ENCODE peak calls at places on chromosomes 5 and 9, in seven cellular contexts. Y, N, P, X, M, Z and S are unnamed samples.
A peak's percentile ranks its signal among the peaks of the same experiment; 100 is the strongest.

GRCh38 chr9:115231116-115231515 is 113.2 kb upstream of the TNC start:
- DNase-seq in Y (no peak), N (no peak), P (no peak), X (no peak), M (no peak), Z (no peak), S (no peak)

GRCh38 chr5:56490971-56491468 is 257.9 kb upstream of the ANKRD55 start:
- DNase-seq in Y (peak; percentile 17), N (no peak), P (peak; percentile 20), X (no peak), M (peak; percentile 24), Z (no peak), S (peak; percentile 98)

GRCh38 chr5:35135239-35135700 is 87.5 kb upstream of the AGXT2 start:
- DNase-seq in Y (no peak), N (no peak), P (no peak), X (no peak), M (no peak), Z (no peak), S (no peak)

GRCh38 chr5:122492675-122493074 is 180.6 kb downstream of the SNCAIP start:
- DNase-seq in Y (no peak), N (no peak), P (no peak), X (no peak), M (no peak), Z (no peak), S (peak; percentile 25)

GRCh38 chr5:10524376-10525123 is 39.3 kb upstream of the ANKRD33B start:
- DNase-seq in Y (no peak), N (no peak), P (no peak), X (no peak), M (no peak), Z (no peak), S (no peak)

GRCh38 chr5:177611446-177612214 is 11.7 kb downstream of the B4GALT7 start:
- DNase-seq in Y (no peak), N (no peak), P (no peak), X (no peak), M (no peak), Z (no peak), S (no peak)

GRCh38 chr5:111854196-111854595 is 97.2 kb upstream of the NREP start:
- DNase-seq in Y (no peak), N (no peak), P (no peak), X (no peak), M (no peak), Z (no peak), S (no peak)

GRCh38 chr9:105243015-105243686 is 1.3 kb upstream of the SLC44A1 start:
- DNase-seq in Y (peak; percentile 31), N (no peak), P (no peak), X (no peak), M (no peak), Z (no peak), S (no peak)

GRCh38 chr5:56908942-56909293 is 478 bp upstream of the SETD9 start:
- DNase-seq in Y (no peak), N (no peak), P (no peak), X (no peak), M (peak; percentile 4), Z (no peak), S (no peak)

GRCh38 chr9:21983509-21983908 is 10.7 kb downstream of the CDKN2A start:
- DNase-seq in Y (peak; percentile 54), N (no peak), P (no peak), X (no peak), M (no peak), Z (no peak), S (no peak)

GRCh38 chr5:149284501-149284900 is 12.8 kb downstream of the AFAP1L1 start:
- DNase-seq in Y (no peak), N (no peak), P (no peak), X (no peak), M (no peak), Z (no peak), S (peak; percentile 82)

GRCh38 chr5:158492850-158493249 is 606.9 kb downstream of the EBF1 start:
- DNase-seq in Y (no peak), N (no peak), P (no peak), X (no peak), M (no peak), Z (peak; percentile 40), S (no peak)

GRCh38 chr9:93645149-93645889 is 68.9 kb downstream of the PHF2 start:
- DNase-seq in Y (no peak), N (peak; percentile 69), P (no peak), X (no peak), M (no peak), Z (no peak), S (no peak)

GRCh38 chr9:20512106-20512505 is 110.2 kb downstream of the MLLT3 start:
- DNase-seq in Y (no peak), N (no peak), P (no peak), X (no peak), M (no peak), Z (no peak), S (peak; percentile 61)

GRCh38 chr9:5971740-5972139 is 43.7 kb downstream of the RANBP6 start:
- DNase-seq in Y (no peak), N (no peak), P (no peak), X (no peak), M (no peak), Z (no peak), S (peak; percentile 54)

GRCh38 chr5:78974011-78974410 is 11.1 kb downstream of the ARSB start:
- DNase-seq in Y (no peak), N (no peak), P (no peak), X (no peak), M (no peak), Z (no peak), S (no peak)

GRCh38 chr5:10735569-10736255 is 25.3 kb downstream of the DAP start:
- DNase-seq in Y (peak; percentile 60), N (no peak), P (no peak), X (peak; percentile 33), M (no peak), Z (no peak), S (no peak)

GRCh38 chr5:65815156-65815555 is 93.2 kb downstream of the NLN start:
- DNase-seq in Y (peak; percentile 67), N (no peak), P (no peak), X (no peak), M (no peak), Z (no peak), S (no peak)

GRCh38 chr5:8857051-8857450 is 688.8 kb downstream of the SEMA5A start:
- DNase-seq in Y (no peak), N (no peak), P (no peak), X (no peak), M (no peak), Z (no peak), S (no peak)

GRCh38 chr9:136858844-136859757 is 7.0 kb downstream of the MAMDC4 start:
- DNase-seq in Y (no peak), N (no peak), P (no peak), X (no peak), M (no peak), Z (no peak), S (no peak)

GRCh38 chr5:76958976-76959767 is 6.3 kb downstream of the CRHBP start:
- DNase-seq in Y (peak; percentile 48), N (no peak), P (no peak), X (no peak), M (no peak), Z (no peak), S (peak; percentile 63)

GRCh38 chr9:3962467-3962866 is 337.4 kb downstream of the GLIS3 start:
- DNase-seq in Y (no peak), N (no peak), P (no peak), X (no peak), M (no peak), Z (no peak), S (peak; percentile 79)

GRCh38 chr9:126463426-126463825 is 136.8 kb downstream of the MVB12B start:
- DNase-seq in Y (no peak), N (no peak), P (no peak), X (no peak), M (no peak), Z (no peak), S (no peak)

GRCh38 chr5:160747963-160748362 is 104.0 kb downstream of the ATP10B start:
- DNase-seq in Y (no peak), N (no peak), P (no peak), X (no peak), M (no peak), Z (no peak), S (no peak)

GRCh38 chr5:34586117-34586885 is 69.8 kb upstream of the RAI14 start:
- DNase-seq in Y (no peak), N (no peak), P (no peak), X (no peak), M (no peak), Z (no peak), S (peak; percentile 100)

GRCh38 chr5:96219580-96220281 is 213.3 kb downstream of the PCSK1 start:
- DNase-seq in Y (no peak), N (no peak), P (no peak), X (no peak), M (no peak), Z (no peak), S (peak; percentile 91)

GRCh38 chr5:125750538-125751186 is 672.5 kb upstream of the GRAMD2B start:
- DNase-seq in Y (no peak), N (no peak), P (no peak), X (no peak), M (no peak), Z (no peak), S (peak; percentile 65)

GRCh38 chr9:33818832-33819500 is 2.0 kb downstream of the UBE2R2 start:
- DNase-seq in Y (no peak), N (no peak), P (no peak), X (no peak), M (no peak), Z (no peak), S (peak; percentile 65)

GRCh38 chr9:129005336-129005997 is 22.7 kb downstream of the SH3GLB2 start:
- DNase-seq in Y (no peak), N (no peak), P (no peak), X (no peak), M (no peak), Z (no peak), S (no peak)

GRCh38 chr9:118000581-118000980 is 296.4 kb downstream of the TLR4 start:
- DNase-seq in Y (no peak), N (no peak), P (no peak), X (no peak), M (no peak), Z (no peak), S (no peak)

GRCh38 chr5:134603059-134603458 is 29.6 kb downstream of the SAR1B start:
- DNase-seq in Y (no peak), N (no peak), P (no peak), X (no peak), M (no peak), Z (no peak), S (peak; percentile 65)

GRCh38 chr9:93860694-93861658 is 94.2 kb downstream of the BARX1 start:
- DNase-seq in Y (no peak), N (no peak), P (no peak), X (no peak), M (no peak), Z (no peak), S (no peak)

GRCh38 chr9:81083821-81084512 is 605.4 kb downstream of the TLE1 start:
- DNase-seq in Y (no peak), N (no peak), P (no peak), X (no peak), M (no peak), Z (no peak), S (peak; percentile 47)

GRCh38 chr9:89309608-89310485 is 1.1 kb upstream of the CKS2 start:
- DNase-seq in Y (no peak), N (no peak), P (no peak), X (no peak), M (no peak), Z (no peak), S (peak; percentile 10)